ENCODE peak calls at places on chromosome 7, in nine cellular contexts. K, T, S, J, G, D, A, P and V are unnamed samples.

GRCh38 chr7:47390914-47391313 is 191.0 kb downstream of the TNS3 start:
- DNase-seq in J (no peak), P (no peak), S (no peak), A (no peak), D (peak), K (no peak), G (no peak), T (no peak), V (no peak)

GRCh38 chr7:41219276-41219675 is 483.6 kb downstream of the INHBA start:
- DNase-seq in T (no peak), G (peak), J (peak), P (no peak), D (no peak), S (no peak), K (no peak), A (no peak), V (peak)

GRCh38 chr7:44145419-44145968 is 4.4 kb upstream of the MYL7 start:
- DNase-seq in J (no peak), G (peak), S (no peak), D (no peak), A (no peak), P (no peak), K (no peak), T (no peak), V (peak)

GRCh38 chr7:5690931-5691461 is 90.5 kb downstream of the RNF216 start:
- DNase-seq in A (no peak), S (no peak), K (no peak), P (no peak), G (peak), T (peak), J (no peak), D (no peak), V (no peak)

GRCh38 chr7:142796501-142797341 is 26.0 kb downstream of the PRSS2 start:
- DNase-seq in T (peak), P (no peak), A (no peak), K (no peak), D (no peak), S (no peak), J (no peak), G (no peak), V (peak)

GRCh38 chr7:86720306-86720705 is 76.6 kb downstream of the GRM3 start:
- DNase-seq in D (no peak), A (no peak), S (no peak), G (no peak), K (no peak), P (no peak), T (no peak), J (no peak), V (no peak)

GRCh38 chr7:69517985-69518731 is 80.1 kb upstream of the AUTS2 start:
- DNase-seq in G (no peak), T (no peak), S (no peak), P (no peak), K (no peak), J (no peak), D (no peak), A (no peak), V (peak)

GRCh38 chr7:2873146-2873545 is 29.0 kb upstream of the GNA12 start:
- DNase-seq in D (no peak), K (no peak), S (no peak), G (no peak), T (no peak), A (peak), J (no peak), P (no peak), V (no peak)

GRCh38 chr7:76244781-76245391 is 43.2 kb downstream of the SRRM3 start:
- DNase-seq in D (no peak), A (no peak), P (no peak), J (no peak), S (no peak), K (no peak), G (no peak), T (no peak), V (no peak)

GRCh38 chr7:32164341-32164996 is 94.3 kb upstream of the PDE1C start:
- DNase-seq in K (peak), A (peak), J (peak), P (no peak), S (no peak), T (peak), G (peak), D (no peak), V (peak)

GRCh38 chr7:143048827-143049226 is 3.3 kb upstream of the OR6V1 start:
- DNase-seq in K (no peak), P (no peak), G (no peak), J (no peak), T (peak), A (no peak), S (no peak), D (no peak), V (no peak)